ENCODE peak calls at places on chromosomes 12 and 14, in nine cellular contexts. One of them, this sample, is unnamed.

GRCh38 chr12:570237-570925 is 92.9 kb downstream of the NINJ2 start:
- DNase-seq in cardiac fibroblast: peak
- DNase-seq in suprapubic skin: peak
- DNase-seq in NCI-H1417: no peak
- DNase-seq in left cardiac atrium: peak
- DNase-seq in H1: peak
- DNase-seq in caudate nucleus: no peak
- DNase-seq in hypothalamus: no peak
- DNase-seq in upper lobe of right lung: peak
- DNase-seq in this sample: no peak

GRCh38 chr12:104928036-104928770 is 29.9 kb downstream of the SLC41A2 start:
- DNase-seq in H1: no peak
- DNase-seq in left cardiac atrium: no peak
- DNase-seq in cardiac fibroblast: no peak
- DNase-seq in upper lobe of right lung: no peak
- DNase-seq in NCI-H1417: no peak
- DNase-seq in caudate nucleus: no peak
- DNase-seq in suprapubic skin: no peak
- DNase-seq in hypothalamus: no peak
- DNase-seq in this sample: no peak

GRCh38 chr14:72941286-72941985 is 15.2 kb downstream of the DCAF4 start:
- DNase-seq in upper lobe of right lung: no peak
- DNase-seq in left cardiac atrium: no peak
- DNase-seq in caudate nucleus: no peak
- DNase-seq in hypothalamus: no peak
- DNase-seq in NCI-H1417: no peak
- DNase-seq in cardiac fibroblast: no peak
- DNase-seq in suprapubic skin: no peak
- DNase-seq in H1: no peak
- DNase-seq in this sample: no peak

GRCh38 chr14:33848706-33849454 is 102.0 kb downstream of the EGLN3 start:
- DNase-seq in caudate nucleus: peak
- DNase-seq in cardiac fibroblast: peak
- DNase-seq in H1: peak
- DNase-seq in hypothalamus: no peak
- DNase-seq in suprapubic skin: no peak
- DNase-seq in upper lobe of right lung: no peak
- DNase-seq in NCI-H1417: peak
- DNase-seq in left cardiac atrium: peak
- DNase-seq in this sample: peak

GRCh38 chr12:45336762-45337596 is 121.1 kb downstream of the ANO6 start:
- DNase-seq in hypothalamus: no peak
- DNase-seq in H1: no peak
- DNase-seq in cardiac fibroblast: peak
- DNase-seq in left cardiac atrium: no peak
- DNase-seq in caudate nucleus: no peak
- DNase-seq in upper lobe of right lung: no peak
- DNase-seq in NCI-H1417: no peak
- DNase-seq in suprapubic skin: no peak
- DNase-seq in this sample: no peak

GRCh38 chr12:25997401-25997973 is 39.0 kb downstream of the RASSF8 start:
- DNase-seq in left cardiac atrium: no peak
- DNase-seq in NCI-H1417: no peak
- DNase-seq in caudate nucleus: no peak
- DNase-seq in suprapubic skin: no peak
- DNase-seq in cardiac fibroblast: peak
- DNase-seq in H1: no peak
- DNase-seq in hypothalamus: no peak
- DNase-seq in upper lobe of right lung: no peak
- DNase-seq in this sample: no peak

GRCh38 chr12:96811083-96811482 is 96.0 kb upstream of the NEDD1 start:
- DNase-seq in suprapubic skin: no peak
- DNase-seq in caudate nucleus: no peak
- DNase-seq in cardiac fibroblast: peak
- DNase-seq in H1: no peak
- DNase-seq in hypothalamus: no peak
- DNase-seq in NCI-H1417: no peak
- DNase-seq in upper lobe of right lung: no peak
- DNase-seq in left cardiac atrium: no peak
- DNase-seq in this sample: no peak

GRCh38 chr12:115771065-115771464 is 506.4 kb downstream of the MED13L start:
- DNase-seq in upper lobe of right lung: no peak
- DNase-seq in left cardiac atrium: no peak
- DNase-seq in NCI-H1417: no peak
- DNase-seq in suprapubic skin: no peak
- DNase-seq in caudate nucleus: no peak
- DNase-seq in H1: no peak
- DNase-seq in cardiac fibroblast: no peak
- DNase-seq in hypothalamus: no peak
- DNase-seq in this sample: no peak

GRCh38 chr14:70086685-70087379 is 101.9 kb downstream of the SLC8A3 start:
- DNase-seq in hypothalamus: no peak
- DNase-seq in cardiac fibroblast: peak
- DNase-seq in caudate nucleus: no peak
- DNase-seq in left cardiac atrium: peak
- DNase-seq in suprapubic skin: no peak
- DNase-seq in NCI-H1417: peak
- DNase-seq in upper lobe of right lung: no peak
- DNase-seq in H1: no peak
- DNase-seq in this sample: no peak

GRCh38 chr12:2654741-2655140 is 140.0 kb upstream of the FKBP4 start:
- DNase-seq in caudate nucleus: no peak
- DNase-seq in left cardiac atrium: no peak
- DNase-seq in cardiac fibroblast: no peak
- DNase-seq in NCI-H1417: no peak
- DNase-seq in H1: no peak
- DNase-seq in upper lobe of right lung: peak
- DNase-seq in suprapubic skin: no peak
- DNase-seq in hypothalamus: no peak
- DNase-seq in this sample: no peak

GRCh38 chr14:86961106-86961716 is 1031.8 kb downstream of the GALC start:
- DNase-seq in NCI-H1417: no peak
- DNase-seq in left cardiac atrium: no peak
- DNase-seq in suprapubic skin: no peak
- DNase-seq in upper lobe of right lung: no peak
- DNase-seq in caudate nucleus: no peak
- DNase-seq in H1: no peak
- DNase-seq in cardiac fibroblast: peak
- DNase-seq in hypothalamus: no peak
- DNase-seq in this sample: no peak

GRCh38 chr14:67436006-67436866 is 24.3 kb upstream of the PLEK2 start:
- DNase-seq in caudate nucleus: no peak
- DNase-seq in left cardiac atrium: no peak
- DNase-seq in NCI-H1417: no peak
- DNase-seq in upper lobe of right lung: no peak
- DNase-seq in H1: no peak
- DNase-seq in suprapubic skin: no peak
- DNase-seq in hypothalamus: no peak
- DNase-seq in cardiac fibroblast: no peak
- DNase-seq in this sample: no peak

GRCh38 chr14:64812412-64812811 is 67.3 kb downstream of the SPTB start:
- DNase-seq in upper lobe of right lung: peak
- DNase-seq in caudate nucleus: no peak
- DNase-seq in cardiac fibroblast: no peak
- DNase-seq in left cardiac atrium: no peak
- DNase-seq in suprapubic skin: no peak
- DNase-seq in NCI-H1417: peak
- DNase-seq in hypothalamus: no peak
- DNase-seq in H1: peak
- DNase-seq in this sample: no peak

GRCh38 chr14:68377459-68377858 is 415.4 kb downstream of the ZFP36L1 start:
- DNase-seq in upper lobe of right lung: no peak
- DNase-seq in suprapubic skin: peak
- DNase-seq in hypothalamus: peak
- DNase-seq in left cardiac atrium: peak
- DNase-seq in H1: no peak
- DNase-seq in NCI-H1417: no peak
- DNase-seq in caudate nucleus: peak
- DNase-seq in cardiac fibroblast: peak
- DNase-seq in this sample: peak

GRCh38 chr12:71360013-71360412 is 79.6 kb upstream of the LGR5 start:
- DNase-seq in caudate nucleus: no peak
- DNase-seq in H1: no peak
- DNase-seq in hypothalamus: no peak
- DNase-seq in cardiac fibroblast: no peak
- DNase-seq in NCI-H1417: no peak
- DNase-seq in left cardiac atrium: no peak
- DNase-seq in upper lobe of right lung: no peak
- DNase-seq in suprapubic skin: no peak
- DNase-seq in this sample: no peak

GRCh38 chr14:68405959-68406358 is 386.9 kb downstream of the ZFP36L1 start:
- DNase-seq in hypothalamus: no peak
- DNase-seq in caudate nucleus: no peak
- DNase-seq in left cardiac atrium: no peak
- DNase-seq in suprapubic skin: no peak
- DNase-seq in NCI-H1417: no peak
- DNase-seq in upper lobe of right lung: no peak
- DNase-seq in H1: no peak
- DNase-seq in cardiac fibroblast: peak
- DNase-seq in this sample: no peak

GRCh38 chr12:3216097-3216496 is 138.9 kb downstream of the TSPAN9 start:
- DNase-seq in hypothalamus: no peak
- DNase-seq in cardiac fibroblast: no peak
- DNase-seq in caudate nucleus: no peak
- DNase-seq in H1: no peak
- DNase-seq in upper lobe of right lung: no peak
- DNase-seq in left cardiac atrium: no peak
- DNase-seq in suprapubic skin: no peak
- DNase-seq in NCI-H1417: no peak
- DNase-seq in this sample: no peak

GRCh38 chr12:2447861-2448260 is 346.9 kb upstream of the FKBP4 start:
- DNase-seq in NCI-H1417: no peak
- DNase-seq in H1: no peak
- DNase-seq in cardiac fibroblast: no peak
- DNase-seq in caudate nucleus: no peak
- DNase-seq in left cardiac atrium: no peak
- DNase-seq in hypothalamus: no peak
- DNase-seq in suprapubic skin: no peak
- DNase-seq in upper lobe of right lung: no peak
- DNase-seq in this sample: no peak

GRCh38 chr12:18719922-18720321 is 17.9 kb downstream of the PLCZ1 start:
- DNase-seq in H1: no peak
- DNase-seq in upper lobe of right lung: no peak
- DNase-seq in suprapubic skin: no peak
- DNase-seq in hypothalamus: no peak
- DNase-seq in left cardiac atrium: no peak
- DNase-seq in caudate nucleus: no peak
- DNase-seq in cardiac fibroblast: peak
- DNase-seq in NCI-H1417: no peak
- DNase-seq in this sample: no peak

GRCh38 chr14:53470351-53471043 is 317.4 kb upstream of the DDHD1 start:
- DNase-seq in upper lobe of right lung: no peak
- DNase-seq in hypothalamus: no peak
- DNase-seq in H1: no peak
- DNase-seq in left cardiac atrium: peak
- DNase-seq in NCI-H1417: no peak
- DNase-seq in caudate nucleus: no peak
- DNase-seq in cardiac fibroblast: no peak
- DNase-seq in suprapubic skin: no peak
- DNase-seq in this sample: no peak